ENCODE peak calls at places on chromosomes 13 and 19, in ten cellular contexts. X, J, B, P, M, Z, G, W, T and V are unnamed samples.

GRCh38 chr13:99656843-99657506 is 155.7 kb downstream of the TM9SF2 start:
- DNase-seq in J (no peak), T (no peak), W (no peak), X (peak), P (no peak), B (no peak), G (no peak), Z (peak), M (peak), V (no peak)

GRCh38 chr13:110415669-110416068 is 108.6 kb downstream of the COL4A2 start:
- DNase-seq in P (no peak), X (no peak), J (peak), Z (peak), B (no peak), T (peak), M (no peak), G (no peak), W (no peak), V (peak)

GRCh38 chr19:47351545-47351944 is 2.4 kb downstream of the DHX34 start:
- DNase-seq in G (no peak), B (no peak), M (peak), W (no peak), Z (peak), T (no peak), P (no peak), J (peak), X (no peak), V (no peak)

GRCh38 chr19:46537136-46538097 is 41.8 kb upstream of the PNMA8B start:
- DNase-seq in J (peak), G (peak), P (peak), B (peak), W (peak), X (peak), T (no peak), M (no peak), Z (peak), V (peak)

GRCh38 chr19:41753936-41754529 is 1.3 kb upstream of the CEACAM6 start:
- DNase-seq in G (peak), X (peak), Z (peak), P (no peak), T (peak), W (no peak), J (peak), M (peak), B (peak), V (no peak)

GRCh38 chr19:35348909-35349611 is 1.4 kb downstream of the FFAR1 start:
- DNase-seq in M (no peak), Z (no peak), T (no peak), G (no peak), B (no peak), J (no peak), P (no peak), W (no peak), X (no peak), V (peak)

GRCh38 chr19:50003810-50004419 is 21.3 kb downstream of the VRK3 start:
- DNase-seq in G (no peak), J (peak), T (no peak), M (no peak), X (peak), B (peak), P (peak), Z (peak), W (no peak), V (no peak)

GRCh38 chr19:45615795-45616708 is 14.0 kb upstream of the GPR4 start:
- DNase-seq in B (peak), W (peak), T (peak), Z (peak), M (no peak), J (peak), X (peak), P (peak), G (peak), V (peak)

GRCh38 chr13:43431279-43431678 is 355.5 kb downstream of the ENOX1 start:
- DNase-seq in P (no peak), J (no peak), G (no peak), W (no peak), T (no peak), B (no peak), M (no peak), X (no peak), Z (no peak), V (no peak)

GRCh38 chr13:20191902-20192469 is 752 bp downstream of the GJB2 start:
- DNase-seq in T (no peak), G (no peak), P (no peak), J (peak), Z (peak), M (no peak), B (peak), W (no peak), X (no peak), V (no peak)

GRCh38 chr19:41456342-41456918 is 13.5 kb downstream of the ERICH4 start:
- DNase-seq in X (no peak), J (no peak), P (no peak), B (no peak), Z (no peak), T (no peak), W (no peak), G (no peak), M (no peak), V (no peak)

GRCh38 chr13:72129117-72129516 is 262.1 kb upstream of the DACH1 start:
- DNase-seq in Z (no peak), W (no peak), P (no peak), B (no peak), T (no peak), J (no peak), M (no peak), X (no peak), G (no peak), V (no peak)

GRCh38 chr19:30512748-30513389 is 140.7 kb downstream of the ZNF536 start:
- DNase-seq in G (no peak), P (no peak), Z (no peak), T (no peak), M (no peak), X (no peak), B (no peak), W (no peak), J (no peak), V (no peak)

GRCh38 chr13:75132800-75133695 is 348.9 kb downstream of the TBC1D4 start:
- DNase-seq in G (no peak), Z (no peak), T (no peak), J (no peak), M (no peak), W (no peak), B (no peak), X (no peak), P (no peak), V (no peak)

GRCh38 chr19:39106201-39106600 is 19.4 kb upstream of the PAK4 start:
- DNase-seq in B (no peak), J (no peak), Z (no peak), X (no peak), T (no peak), G (no peak), P (no peak), W (no peak), M (peak), V (no peak)

GRCh38 chr19:57746580-57747471 is at the start of gene ZNF776:
- DNase-seq in J (peak), X (peak), B (peak), W (peak), Z (peak), P (peak), T (peak), M (peak), G (peak), V (peak)

GRCh38 chr13:40819797-40820315 is 30.4 kb downstream of the SLC25A15 start:
- DNase-seq in W (no peak), G (no peak), P (no peak), X (no peak), J (no peak), M (no peak), B (no peak), T (no peak), Z (no peak), V (no peak)

GRCh38 chr13:78607409-78608253 is 4.3 kb upstream of the POU4F1 start:
- DNase-seq in W (no peak), T (no peak), X (no peak), J (no peak), M (no peak), B (no peak), P (no peak), G (no peak), Z (no peak), V (no peak)

GRCh38 chr19:46339491-46339890 is 7.4 kb upstream of the PPP5C start:
- DNase-seq in J (no peak), P (no peak), X (no peak), M (no peak), W (no peak), T (no peak), Z (no peak), B (no peak), G (no peak), V (no peak)

GRCh38 chr13:50375792-50376191 is 360.5 kb downstream of the KCNRG start:
- DNase-seq in M (no peak), J (no peak), B (no peak), G (no peak), W (no peak), X (no peak), T (no peak), Z (no peak), P (no peak), V (no peak)

GRCh38 chr13:18212873-18213272 is 968.8 kb downstream of the TUBA3C start:
- DNase-seq in Z (peak), G (no peak), M (peak), T (no peak), P (no peak), J (no peak), B (no peak), X (no peak), W (no peak), V (no peak)

GRCh38 chr13:114038900-114039299 is 65.0 kb upstream of the C13orf46 start:
- DNase-seq in Z (no peak), T (no peak), B (no peak), P (no peak), J (no peak), G (no peak), X (no peak), W (no peak), M (no peak), V (no peak)

GRCh38 chr19:41872384-41872774 is 4.7 kb upstream of the CD79A start:
- DNase-seq in P (peak), T (no peak), G (no peak), M (no peak), Z (no peak), X (no peak), J (peak), W (no peak), B (no peak), V (no peak)

GRCh38 chr19:48043675-48044258 is at the start of gene CABP5:
- DNase-seq in X (no peak), J (no peak), B (no peak), G (no peak), W (no peak), P (no peak), M (no peak), Z (no peak), T (no peak), V (no peak)

GRCh38 chr19:28949535-28949934 is 263.4 kb downstream of the UQCRFS1 start:
- DNase-seq in G (no peak), T (no peak), W (no peak), Z (no peak), X (no peak), M (no peak), J (no peak), B (no peak), P (no peak), V (no peak)

GRCh38 chr13:80386001-80386400 is 45.1 kb upstream of the SPRY2 start:
- DNase-seq in T (no peak), J (no peak), B (no peak), P (no peak), G (no peak), X (no peak), W (no peak), Z (no peak), M (no peak), V (no peak)

GRCh38 chr19:29364224-29364726 is 151.3 kb upstream of the UQCRFS1 start:
- DNase-seq in M (no peak), X (no peak), W (no peak), Z (no peak), J (no peak), G (no peak), P (no peak), B (no peak), T (no peak), V (no peak)

GRCh38 chr13:39040206-39040605 is 1.9 kb downstream of the NHLRC3 start:
- DNase-seq in G (no peak), M (no peak), X (no peak), J (no peak), W (no peak), B (no peak), P (no peak), T (no peak), Z (no peak), V (no peak)

GRCh38 chr13:44117351-44117750 is 237.6 kb downstream of the LACC1 start:
- DNase-seq in B (no peak), Z (peak), P (no peak), W (no peak), J (no peak), T (no peak), G (no peak), X (no peak), M (no peak), V (no peak)

GRCh38 chr13:42011601-42012401 is 36.6 kb upstream of the DGKH start:
- DNase-seq in B (peak), X (no peak), P (no peak), M (no peak), G (no peak), Z (no peak), W (no peak), J (peak), T (no peak), V (no peak)

GRCh38 chr13:45511310-45512147 is 46.8 kb downstream of the COG3 start:
- DNase-seq in Z (peak), W (no peak), P (no peak), T (peak), M (peak), J (peak), B (no peak), X (no peak), G (peak), V (no peak)

GRCh38 chr13:42807866-42808265 is 26.5 kb downstream of the FAM216B start:
- DNase-seq in X (no peak), T (no peak), P (no peak), B (no peak), Z (no peak), G (no peak), M (no peak), J (no peak), W (no peak), V (no peak)

GRCh38 chr19:35253316-35254286 is 4.8 kb downstream of the LSR start:
- DNase-seq in W (no peak), P (no peak), J (no peak), X (no peak), M (no peak), Z (no peak), G (no peak), T (no peak), B (no peak), V (peak)